ENCODE peak calls at places on chromosomes 5 and 9, in five cellular contexts. K is PC-9, E is astrocyte, L is PC-3, A is colonic mucosa. G is an unnamed sample. For H3K27me3, the result is how much of the 10 kb centered on the place peaks cover.

GRCh38 chr5:15026506-15026905 is 154.9 kb upstream of the ANKH start:
- DNase-seq in K (no peak), E (no peak), L (no peak), A (no peak), G (no peak)

GRCh38 chr5:180803181-180804128 is 849 bp upstream of the MGAT1 start:
- DNase-seq in K (no peak), E (no peak), L (no peak), A (peak), G (no peak)

GRCh38 chr5:36596756-36597155 is 9.7 kb upstream of the SLC1A3 start:
- DNase-seq in K (no peak), E (no peak), L (no peak), A (no peak), G (no peak)

GRCh38 chr5:73278693-73279092 is 105.7 kb downstream of the TMEM174 start:
- DNase-seq in K (peak), E (no peak), L (peak), A (no peak), G (no peak)

GRCh38 chr5:78293856-78294249 is 645 bp downstream of the AP3B1 start:
- DNase-seq in K (no peak), E (peak), L (no peak), A (no peak), G (no peak)

GRCh38 chr5:103021310-103021709 is 98.6 kb downstream of the GIN1 start:
- DNase-seq in K (no peak), E (peak), L (peak), A (no peak), G (no peak)

GRCh38 chr5:102796481-102796880 is 41.4 kb downstream of the PAM start:
- DNase-seq in K (no peak), E (no peak), L (no peak), A (no peak), G (no peak)

GRCh38 chr5:79800979-79801827 is 111.6 kb downstream of the CMYA5 start:
- DNase-seq in K (no peak), E (no peak), L (no peak), A (no peak), G (no peak)

GRCh38 chr9:84254972-84255371 is 85.6 kb downstream of the SLC28A3 start:
- DNase-seq in K (peak), E (no peak), L (peak), A (no peak), G (no peak)

GRCh38 chr9:110575169-110575568 is 4.4 kb downstream of the SVEP1 start:
- DNase-seq in K (no peak), E (no peak), L (no peak), A (no peak), G (no peak)

GRCh38 chr9:126618590-126619335 is 5.0 kb downstream of the LMX1B start:
- DNase-seq in K (no peak), E (no peak), L (no peak), A (no peak), G (no peak)

GRCh38 chr5:163880307-163880706 is 374.9 kb downstream of the MAT2B start:
- DNase-seq in K (no peak), E (peak), L (no peak), A (no peak), G (peak)

GRCh38 chr9:99134893-99135341 is 30.0 kb downstream of the TGFBR1 start:
- DNase-seq in K (no peak), E (peak), L (no peak), A (no peak), G (peak)

GRCh38 chr9:117247271-117247670 is 167.6 kb downstream of the ASTN2 start:
- DNase-seq in K (no peak), E (no peak), L (no peak), A (no peak), G (no peak)

GRCh38 chr5:6365977-6366590 is 12.3 kb downstream of the MED10 start:
- DNase-seq in K (no peak), E (no peak), L (no peak), A (no peak), G (no peak)

GRCh38 chr5:52684056-52684455 is 103.7 kb upstream of the ITGA1 start:
- DNase-seq in K (no peak), E (no peak), L (no peak), A (no peak), G (no peak)

GRCh38 chr5:5721881-5722280 is 299.4 kb downstream of the ICE1 start:
- DNase-seq in K (peak), E (no peak), L (peak), A (no peak), G (no peak)

GRCh38 chr5:154159343-154159742 is 31.2 kb upstream of the GALNT10 start:
- DNase-seq in K (no peak), E (peak), L (peak), A (no peak), G (no peak)

DNA sequence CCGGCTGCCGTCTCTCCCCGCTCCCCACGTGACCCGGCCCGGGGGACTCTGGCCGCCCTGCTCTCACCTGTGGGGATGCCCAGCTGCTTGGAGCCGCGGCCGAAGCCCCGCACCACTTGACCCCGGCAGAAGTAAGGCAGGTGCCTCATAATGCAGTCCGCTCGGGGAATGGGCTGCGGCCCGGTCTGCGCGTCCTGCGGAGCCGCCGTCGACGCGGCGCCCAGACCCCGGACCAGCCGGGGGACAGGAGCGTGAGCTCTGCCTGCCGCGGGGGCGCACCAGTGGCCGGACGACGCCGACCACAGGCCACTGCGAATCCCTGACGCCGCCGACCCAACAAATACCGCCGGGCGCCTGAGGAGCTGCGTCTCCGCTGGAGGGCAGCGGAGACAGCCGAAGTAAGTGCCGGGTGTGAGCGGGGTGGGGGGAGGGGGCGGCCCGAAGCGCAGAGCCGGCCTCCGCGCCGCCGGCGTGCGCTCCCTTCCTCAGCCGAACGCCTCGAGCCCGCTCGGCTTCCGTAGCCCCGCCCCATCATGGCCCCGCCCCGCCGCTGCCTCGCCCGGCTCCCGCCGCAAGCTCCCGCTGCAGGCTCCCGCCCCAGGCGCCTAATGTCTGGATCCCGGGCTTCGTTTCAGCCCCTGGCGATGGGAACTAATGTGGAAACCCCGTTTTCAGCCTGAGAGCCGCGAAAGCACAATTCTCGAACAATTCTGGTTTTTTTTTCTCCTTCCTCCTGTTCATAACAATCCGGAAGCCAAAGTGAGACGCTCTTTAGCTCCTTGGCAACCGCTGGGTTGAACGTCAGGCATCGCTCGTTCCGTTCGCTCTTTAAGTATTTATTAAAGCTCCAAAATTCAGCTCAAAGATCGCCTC is at the start of gene RFK:
- DNase-seq in K (peak), E (peak), L (peak), A (peak), G (peak)
- TF ChIP-seq CTCF in K (peak), E (no peak), L (peak), A (peak), G (peak)

GRCh38 chr5:139747583-139748504 is 47.8 kb upstream of the PSD2 start:
- DNase-seq in K (no peak), E (peak), L (no peak), A (peak), G (no peak)

GRCh38 chr5:139746691-139747582 is 48.7 kb upstream of the PSD2 start:
- DNase-seq in K (no peak), E (peak), L (no peak), A (no peak), G (no peak)

GRCh38 chr5:139744471-139745120 is 51.0 kb upstream of the PSD2 start:
- DNase-seq in K (no peak), E (no peak), L (no peak), A (no peak), G (no peak)

GRCh38 chr5:139745121-139745799 is 50.3 kb upstream of the PSD2 start:
- DNase-seq in K (peak), E (peak), L (peak), A (peak), G (peak)

GRCh38 chr5:139745800-139746690 is 49.6 kb upstream of the PSD2 start:
- DNase-seq in K (peak), E (peak), L (peak), A (peak), G (no peak)
- H3K4me3 ChIP-seq in K (peak), E (peak), L (peak), A (peak), G (peak)

DNA sequence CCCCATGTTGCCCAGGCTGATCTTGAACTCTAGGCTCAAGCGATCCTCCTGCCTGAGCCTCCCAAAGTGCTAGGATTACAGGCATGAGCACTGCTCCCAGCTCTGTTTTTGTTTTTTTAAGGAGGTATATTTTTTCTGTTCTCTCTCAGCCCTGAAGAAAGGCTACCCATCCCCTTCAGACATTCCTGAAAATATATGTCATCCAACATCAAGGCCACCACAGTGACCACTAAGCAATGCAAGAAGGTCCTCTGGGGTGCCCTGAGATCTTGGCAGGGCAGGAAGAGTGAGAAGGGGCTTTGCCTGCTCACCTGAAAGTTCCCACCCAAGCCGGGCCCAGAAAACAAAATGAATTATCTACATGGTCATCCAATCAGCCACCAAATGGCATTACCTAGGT is 47.8 kb upstream of the IL17B start:
- DNase-seq in K (peak), E (peak), L (peak), A (no peak), G (no peak)
- H3K27me3 ChIP-seq in K (under half), E (under half), L (under half), A (under half), G (under half)

GRCh38 chr9:18173923-18174322 is 300.0 kb upstream of the ADAMTSL1 start:
- DNase-seq in K (no peak), E (no peak), L (no peak), A (no peak), G (no peak)
- TF ChIP-seq CTCF in K (peak), E (no peak), L (no peak), A (no peak), G (no peak)

GRCh38 chr5:120096413-120096812 is 367.7 kb upstream of the PRR16 start:
- DNase-seq in K (no peak), E (peak), L (peak), A (no peak), G (peak)
- H3K4me3 ChIP-seq in K (no peak), E (peak), L (peak), A (no peak), G (no peak)

DNA sequence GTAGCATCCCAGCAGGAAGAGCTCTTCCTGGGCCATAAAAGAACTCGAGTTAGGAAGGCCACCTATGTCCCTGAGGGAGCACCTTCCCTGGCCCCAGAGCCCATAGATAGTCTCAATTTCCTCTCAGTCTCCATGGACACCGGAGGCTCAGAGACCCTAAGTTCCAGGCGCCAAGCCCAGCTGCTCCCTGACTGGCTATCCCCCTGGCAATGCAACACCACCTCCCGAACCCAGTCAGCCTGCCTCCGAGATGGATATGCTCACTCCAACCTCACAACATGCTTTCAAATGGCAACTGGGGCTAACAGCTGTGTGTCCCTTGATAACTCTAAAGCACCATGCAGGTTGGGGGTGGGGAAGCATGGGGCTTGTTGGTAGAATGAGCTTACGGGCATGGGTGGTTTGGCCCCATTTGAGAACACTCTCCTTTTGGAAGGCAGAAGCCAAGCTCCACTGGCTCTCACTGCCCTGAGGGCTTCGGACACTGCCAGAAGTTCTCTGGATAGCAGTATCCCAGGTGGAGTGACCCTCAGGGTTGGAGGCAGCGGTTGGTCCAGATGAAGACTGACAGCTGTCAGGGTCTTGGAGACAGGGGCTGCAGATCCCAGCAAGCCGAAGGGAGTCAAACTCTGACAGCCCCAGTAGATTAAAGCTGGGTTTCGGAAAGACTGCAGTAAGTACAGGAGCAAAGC is 165.3 kb downstream of the PAX5 start:
- DNase-seq in K (no peak), E (no peak), L (no peak), A (no peak), G (no peak)
- H3K27me3 ChIP-seq in K (under half), E (half or more), L (under half), A (under half), G (under half)

GRCh38 chr5:144331361-144331760 is 160.7 kb downstream of the KCTD16 start:
- DNase-seq in K (no peak), E (no peak), L (no peak), A (no peak), G (no peak)

GRCh38 chr5:144335561-144335960 is 164.9 kb downstream of the KCTD16 start:
- DNase-seq in K (no peak), E (no peak), L (no peak), A (no peak), G (no peak)

GRCh38 chr5:144333336-144333920 is 162.8 kb downstream of the KCTD16 start:
- DNase-seq in K (no peak), E (no peak), L (no peak), A (no peak), G (no peak)

GRCh38 chr5:144328980-144329379 is 158.3 kb downstream of the KCTD16 start:
- DNase-seq in K (no peak), E (no peak), L (no peak), A (no peak), G (no peak)

DNA sequence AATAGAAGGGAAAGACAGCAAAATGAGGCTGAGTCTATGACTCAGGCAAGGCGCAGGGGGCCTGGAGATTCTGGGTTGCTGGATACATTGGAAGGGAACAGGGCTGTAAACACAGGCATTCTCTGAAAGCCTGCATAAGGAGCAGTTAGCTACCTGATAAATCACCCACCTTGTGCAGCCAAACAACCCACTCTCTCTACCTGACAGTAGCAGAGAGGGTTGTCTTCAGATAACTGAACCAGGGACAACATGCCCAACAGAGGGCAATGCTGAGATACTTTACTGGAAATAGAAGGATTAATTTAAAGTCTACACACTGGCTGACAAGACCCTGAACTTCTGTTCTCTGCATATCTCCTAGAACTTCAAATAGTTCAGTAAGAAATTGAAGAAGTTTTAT is 161.6 kb downstream of the KCTD16 start:
- DNase-seq in K (no peak), E (no peak), L (peak), A (no peak), G (no peak)
- TF ChIP-seq CTCF in K (no peak), E (peak), L (no peak), A (no peak), G (peak)

GRCh38 chr5:88686077-88686541 is 196.9 kb downstream of the MEF2C start:
- DNase-seq in K (no peak), E (no peak), L (no peak), A (no peak), G (no peak)

GRCh38 chr5:88687253-88687955 is 195.6 kb downstream of the MEF2C start:
- DNase-seq in K (no peak), E (no peak), L (no peak), A (no peak), G (no peak)

GRCh38 chr5:88688242-88688959 is 194.6 kb downstream of the MEF2C start:
- DNase-seq in K (no peak), E (no peak), L (no peak), A (no peak), G (no peak)

GRCh38 chr5:88688981-88689661 is 193.9 kb downstream of the MEF2C start:
- DNase-seq in K (no peak), E (no peak), L (no peak), A (no peak), G (no peak)

DNA sequence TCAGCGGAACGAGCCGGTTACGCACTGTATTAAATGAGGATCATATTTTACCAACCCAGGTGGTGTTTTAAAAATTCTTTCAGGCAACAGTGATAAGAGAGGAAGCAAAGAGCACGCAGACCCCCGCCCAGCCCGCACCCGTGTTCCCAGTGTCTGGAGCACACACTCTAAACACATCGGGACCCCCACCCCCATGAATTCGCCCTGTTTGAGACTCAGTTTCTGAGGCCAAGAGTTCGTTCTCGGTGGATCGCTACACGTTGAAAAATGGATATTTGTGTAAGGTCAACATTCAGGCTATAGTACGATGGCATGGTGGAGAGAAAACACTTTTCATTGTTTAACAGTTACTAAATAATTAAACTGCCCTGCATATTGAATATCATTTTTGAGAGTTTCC is 196.2 kb downstream of the MEF2C start:
- DNase-seq in K (no peak), E (no peak), L (no peak), A (no peak), G (no peak)
- H3K4me3 ChIP-seq in K (no peak), E (no peak), L (no peak), A (no peak), G (no peak)

GRCh38 chr9:114931407-114931806 is 1.0 kb upstream of the TNFSF8 start:
- DNase-seq in K (no peak), E (no peak), L (no peak), A (no peak), G (no peak)
- H3K27me3 ChIP-seq in K (under half), E (under half), L (under half), A (under half), G (under half)

DNA sequence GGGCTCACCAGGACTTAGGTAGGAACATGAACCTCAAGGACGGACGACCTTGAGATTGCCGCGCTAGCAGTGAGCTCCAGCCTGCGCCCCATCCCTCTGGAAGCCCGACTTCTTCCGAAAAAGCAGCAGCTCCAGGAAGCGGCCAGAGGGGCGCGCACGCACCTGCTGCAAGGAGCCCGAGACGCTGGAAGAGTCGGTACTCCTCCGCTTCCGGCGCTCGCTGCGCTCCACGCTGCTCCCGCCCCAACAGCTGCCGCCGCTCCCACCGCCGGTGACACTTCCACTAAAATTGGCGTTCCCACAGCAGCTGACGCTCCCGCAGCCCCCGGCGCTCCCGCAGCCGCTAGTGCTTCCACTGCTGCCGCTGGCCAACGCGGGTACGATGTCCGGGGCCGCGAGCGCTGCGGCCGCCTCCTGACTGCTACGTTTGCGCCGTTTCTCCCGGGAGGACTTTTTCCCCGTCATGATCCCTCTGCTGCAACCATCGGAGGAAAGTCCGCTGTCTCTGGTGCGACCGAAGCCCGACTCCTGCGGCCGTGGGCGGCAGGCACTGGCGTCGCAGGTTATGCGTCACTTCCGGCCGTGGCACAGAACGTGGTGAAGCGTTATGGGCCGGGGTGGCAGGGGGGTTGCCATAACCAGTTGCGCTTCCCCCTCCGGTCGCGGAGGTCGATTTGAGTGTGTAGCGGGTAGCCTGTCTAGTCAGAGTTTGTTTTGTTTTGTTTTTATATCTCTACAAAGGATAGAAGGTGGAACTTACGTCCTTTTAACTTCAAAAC is at the start of gene CAAP1:
- DNase-seq in K (peak), E (peak), L (peak), A (peak), G (peak)
- TF ChIP-seq CTCF in K (peak), E (no peak), L (peak), A (no peak), G (peak)